ENCODE peak calls at places on chromosomes 12 and 14, in four cellular contexts. F is heart left ventricle, T is iPS DF 6.9, N is psoas muscle. S is an unnamed sample. For H3K4me1, the result is how much of the 10 kb centered on the place peaks cover.

GRCh38 chr12:64459388-64460024 is 7.6 kb downstream of the TBK1 start:
- DNase-seq in F (peak), T (no peak), N (no peak), S (no peak)

GRCh38 chr14:78104130-78104529 is 66.0 kb upstream of the NRXN3 start:
- DNase-seq in F (no peak), T (no peak), N (no peak), S (no peak)

GRCh38 chr14:56416213-56416612 is 163.4 kb upstream of the TMEM260 start:
- DNase-seq in F (no peak), T (no peak), N (no peak), S (no peak)

GRCh38 chr12:89134213-89134770 is 218.0 kb downstream of the DUSP6 start:
- DNase-seq in F (no peak), T (no peak), N (no peak), S (no peak)

GRCh38 chr12:100545092-100545491 is 28.4 kb upstream of the GAS2L3 start:
- DNase-seq in F (no peak), T (no peak), N (no peak), S (no peak)

GRCh38 chr12:121996945-121997612 is 24.6 kb upstream of the BCL7A start:
- DNase-seq in F (no peak), T (no peak), N (no peak), S (no peak)

GRCh38 chr14:89137514-89138163 is 279.4 kb downstream of the FOXN3 start:
- DNase-seq in F (peak), T (no peak), N (peak), S (peak)

GRCh38 chr12:56763753-56764657 is 881 bp downstream of the HSD17B6 start:
- DNase-seq in F (no peak), T (no peak), N (no peak), S (no peak)

GRCh38 chr12:45674583-45674982 is 54.9 kb upstream of the ARID2 start:
- DNase-seq in F (peak), T (no peak), N (no peak), S (peak)

GRCh38 chr12:111150476-111150875 is 218.4 kb downstream of the PHETA1 start:
- DNase-seq in F (no peak), T (no peak), N (no peak), S (no peak)

GRCh38 chr12:10220398-10221077 is 7.9 kb downstream of the GABARAPL1 start:
- DNase-seq in F (peak), T (no peak), N (peak), S (peak)

GRCh38 chr14:60658909-60659585 is 9.8 kb upstream of the SIX1 start:
- DNase-seq in F (no peak), T (no peak), N (no peak), S (no peak)

GRCh38 chr14:34051966-34052657 is 101.2 kb upstream of the EGLN3 start:
- DNase-seq in F (no peak), T (no peak), N (no peak), S (no peak)

GRCh38 chr12:48003226-48004038 is 844 bp downstream of the COL2A1 start:
- DNase-seq in F (no peak), T (no peak), N (no peak), S (no peak)

GRCh38 chr12:117085318-117085947 is 13.8 kb downstream of the TESC start:
- DNase-seq in F (no peak), T (no peak), N (no peak), S (no peak)

GRCh38 chr12:131273291-131273845 is 319.7 kb downstream of the ADGRD1 start:
- DNase-seq in F (no peak), T (no peak), N (no peak), S (no peak)

GRCh38 chr12:132954471-132955048 is 1.5 kb downstream of the ZNF605 start:
- DNase-seq in F (no peak), T (no peak), N (no peak), S (no peak)

GRCh38 chr14:25753130-25753529 is 703.2 kb upstream of the STXBP6 start:
- DNase-seq in F (no peak), T (no peak), N (no peak), S (no peak)

GRCh38 chr12:6341439-6342139 is at the start of gene TNFRSF1A:
- DNase-seq in F (peak), T (no peak), N (peak), S (peak)

GRCh38 chr12:66688836-66689439 is 10.1 kb upstream of the GRIP1 start:
- DNase-seq in F (peak), T (peak), N (no peak), S (no peak)

GRCh38 chr12:102120886-102121285 is 903 bp downstream of the PARPBP start:
- DNase-seq in F (no peak), T (no peak), N (no peak), S (no peak)

GRCh38 chr12:92593734-92594402 is 108.9 kb upstream of the PLEKHG7 start:
- DNase-seq in F (peak), T (no peak), N (no peak), S (peak)

GRCh38 chr12:53737951-53738833 is 10.9 kb upstream of the CALCOCO1 start:
- DNase-seq in F (no peak), T (no peak), N (no peak), S (no peak)

GRCh38 chr12:108517288-108518100 is 2.4 kb downstream of the FICD start:
- DNase-seq in F (no peak), T (no peak), N (no peak), S (no peak)

GRCh38 chr14:104462651-104463630 is 116.6 kb upstream of the C14orf180 start:
- DNase-seq in F (no peak), T (no peak), N (no peak), S (no peak)

GRCh38 chr12:19779393-19780056 is 340.2 kb downstream of the AEBP2 start:
- DNase-seq in F (peak), T (no peak), N (no peak), S (peak)

GRCh38 chr12:3598896-3599295 is 107.9 kb downstream of the PRMT8 start:
- DNase-seq in F (no peak), T (no peak), N (no peak), S (no peak)

GRCh38 chr14:28785096-28785952 is 18.7 kb downstream of the FOXG1 start:
- DNase-seq in F (no peak), T (no peak), N (no peak), S (no peak)

GRCh38 chr14:55328317-55328716 is 57.1 kb downstream of the FBXO34 start:
- DNase-seq in F (no peak), T (no peak), N (no peak), S (no peak)

GRCh38 chr12:93634416-93634815 is 42.8 kb upstream of the CRADD start:
- DNase-seq in F (no peak), T (no peak), N (no peak), S (no peak)

GRCh38 chr12:100295764-100296555 is 29.0 kb downstream of the SCYL2 start:
- DNase-seq in F (no peak), T (no peak), N (no peak), S (no peak)

GRCh38 chr12:104697186-104697585 is 240.4 kb downstream of the CHST11 start:
- DNase-seq in F (no peak), T (no peak), N (no peak), S (no peak)

GRCh38 chr12:88574278-88574677 is 6.0 kb downstream of the KITLG start:
- DNase-seq in F (no peak), T (no peak), N (no peak), S (no peak)

GRCh38 chr12:122947352-122947792 is 18.9 kb downstream of the ABCB9 start:
- DNase-seq in F (peak), T (no peak), N (peak), S (peak)

GRCh38 chr14:32085182-32085844 is 8.2 kb downstream of the ARHGAP5 start:
- DNase-seq in F (no peak), T (no peak), N (no peak), S (no peak)

GRCh38 chr14:99574099-99574880 is 29.7 kb downstream of the CCDC85C start:
- DNase-seq in F (peak), T (peak), N (no peak), S (peak)
- H3K4me1 ChIP-seq in F (under half), T (under half), N (half or more), S (under half)

DNA sequence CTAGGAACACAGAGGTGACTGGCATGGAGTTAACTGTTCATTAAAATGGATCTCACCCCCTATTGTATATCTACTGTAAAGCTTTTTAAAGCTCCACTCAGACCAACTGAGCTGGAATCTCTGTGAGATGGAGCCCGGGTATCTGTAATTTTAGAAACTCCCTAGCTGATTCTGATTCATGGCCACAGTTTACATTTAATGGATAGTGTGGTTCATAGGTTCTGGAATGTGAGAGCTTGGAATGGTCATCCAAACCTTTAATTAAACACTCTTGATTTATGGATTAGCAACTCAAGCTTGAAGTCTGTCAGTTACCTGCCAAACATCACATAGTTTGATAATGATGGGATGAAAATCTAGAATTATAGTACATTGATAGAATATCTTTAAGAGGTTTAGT is 183.8 kb downstream of the SLC25A21 start:
- DNase-seq in F (no peak), T (no peak), N (no peak), S (no peak)
- H3K4me1 ChIP-seq in F (under half), T (under half), N (under half), S (under half)

GRCh38 chr12:12839003-12839395 is 25.9 kb downstream of the DDX47 start:
- DNase-seq in F (no peak), T (no peak), N (no peak), S (no peak)

GRCh38 chr12:12839886-12840285 is 26.7 kb downstream of the DDX47 start:
- DNase-seq in F (no peak), T (no peak), N (peak), S (peak)

GRCh38 chr12:12836571-12836970 is 23.4 kb downstream of the DDX47 start:
- DNase-seq in F (no peak), T (no peak), N (no peak), S (no peak)

GRCh38 chr12:12837025-12837872 is 24.1 kb downstream of the DDX47 start:
- DNase-seq in F (no peak), T (peak), N (peak), S (peak)

GRCh38 chr12:12835378-12836145 is 22.4 kb downstream of the DDX47 start:
- DNase-seq in F (no peak), T (no peak), N (no peak), S (no peak)
- H3K4me1 ChIP-seq in F (under half), T (under half), N (under half), S (under half)

GRCh38 chr14:39243831-39244230 is 10.1 kb downstream of the MIA2 start:
- DNase-seq in F (no peak), T (no peak), N (no peak), S (no peak)
- H3K4me1 ChIP-seq in F (under half), T (under half), N (under half), S (under half)

S was measured in right cardiac atrium.